ENCODE peak calls at places on chromosomes 16 and 17, in six cellular contexts. D is PC-9, Q is left ventricle myocardium inferior, H is thoracic aorta, I is lower lobe of right lung, A is mammary epithelial cell. G is an unnamed sample.

GRCh38 chr17:68955181-68955841 is at the start of gene ABCA8:
- DNase-seq in D (no peak), Q (no peak), H (no peak), I (no peak), A (no peak), G (no peak)

GRCh38 chr16:77869997-77870813 is 81.8 kb downstream of the VAT1L start:
- DNase-seq in D (no peak), Q (peak), H (no peak), I (no peak), A (no peak), G (no peak)

GRCh38 chr17:66893863-66894262 is 58.9 kb downstream of the CACNG5 start:
- DNase-seq in D (no peak), Q (no peak), H (no peak), I (no peak), A (no peak), G (no peak)

GRCh38 chr17:57257911-57258885 is 1.9 kb downstream of the MSI2 start:
- DNase-seq in D (no peak), Q (no peak), H (no peak), I (no peak), A (no peak), G (no peak)

GRCh38 chr17:28380572-28380907 is 9.0 kb downstream of the SARM1 start:
- DNase-seq in D (no peak), Q (no peak), H (no peak), I (no peak), A (no peak), G (no peak)

GRCh38 chr16:85158702-85159225 is 46.5 kb upstream of the CIBAR2 start:
- DNase-seq in D (no peak), Q (no peak), H (no peak), I (no peak), A (no peak), G (no peak)

GRCh38 chr17:61621317-61621716 is 30.3 kb upstream of the NACA2 start:
- DNase-seq in D (no peak), Q (no peak), H (no peak), I (no peak), A (no peak), G (no peak)

GRCh38 chr17:19756551-19756950 is 8.5 kb upstream of the ALDH3A1 start:
- DNase-seq in D (no peak), Q (no peak), H (no peak), I (no peak), A (no peak), G (no peak)

GRCh38 chr17:58757162-58757613 is 1.5 kb downstream of the PPM1E start:
- DNase-seq in D (no peak), Q (no peak), H (no peak), I (no peak), A (no peak), G (no peak)

GRCh38 chr17:49817993-49818392 is 29.5 kb downstream of the KAT7 start:
- DNase-seq in D (no peak), Q (no peak), H (no peak), I (no peak), A (no peak), G (peak)

GRCh38 chr16:47725188-47725695 is 264.1 kb downstream of the PHKB start:
- DNase-seq in D (no peak), Q (no peak), H (no peak), I (no peak), A (no peak), G (no peak)

GRCh38 chr16:74577882-74578366 is 29.0 kb downstream of the GLG1 start:
- DNase-seq in D (peak), Q (no peak), H (no peak), I (no peak), A (peak), G (no peak)

GRCh38 chr16:20774703-20775362 is 11.0 kb downstream of the ACSM3 start:
- DNase-seq in D (no peak), Q (peak), H (no peak), I (peak), A (peak), G (peak)
- H3K27ac ChIP-seq in D (no peak), Q (no peak), H (no peak), I (no peak), A (no peak), G (no peak)

GRCh38 chr17:38325221-38325851 is 18.4 kb downstream of the GPR179 start:
- DNase-seq in D (no peak), Q (no peak), H (no peak), I (no peak), A (no peak), G (no peak)

GRCh38 chr17:38324141-38324540 is 19.6 kb downstream of the GPR179 start:
- DNase-seq in D (no peak), Q (no peak), H (no peak), I (no peak), A (no peak), G (no peak)

GRCh38 chr17:38326996-38327792 is 16.6 kb downstream of the GPR179 start:
- DNase-seq in D (no peak), Q (peak), H (no peak), I (no peak), A (no peak), G (no peak)

GRCh38 chr17:38322897-38323296 is 20.9 kb downstream of the GPR179 start:
- DNase-seq in D (no peak), Q (no peak), H (no peak), I (no peak), A (no peak), G (no peak)

DNA sequence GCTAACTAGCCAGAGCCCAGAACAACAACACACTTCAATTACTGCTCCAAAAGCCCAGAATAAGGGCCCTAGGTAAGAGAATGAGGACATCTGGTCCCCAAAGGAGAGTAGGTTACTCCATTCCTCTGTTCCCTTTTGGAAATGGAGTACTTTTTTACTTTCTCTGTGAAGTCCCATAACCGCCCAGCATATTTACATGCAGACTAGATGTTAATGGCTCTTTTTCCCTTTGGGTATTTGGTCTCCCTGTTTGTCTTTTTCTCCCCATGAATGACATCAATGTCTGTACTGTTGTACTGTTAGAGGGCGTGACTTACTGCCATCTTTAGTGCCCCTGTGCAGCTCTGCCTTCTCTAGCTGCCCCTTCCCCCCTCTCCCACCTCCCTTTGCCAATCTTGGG is 19.0 kb downstream of the GPR179 start:
- DNase-seq in D (no peak), Q (no peak), H (no peak), I (no peak), A (no peak), G (no peak)
- H3K27ac ChIP-seq in D (no peak), Q (peak), H (no peak), I (no peak), A (no peak), G (no peak)

GRCh38 chr16:86382774-86383407 is 127.4 kb upstream of the FOXF1 start:
- DNase-seq in D (no peak), Q (no peak), H (no peak), I (no peak), A (no peak), G (no peak)
- H3K27ac ChIP-seq in D (no peak), Q (no peak), H (no peak), I (peak), A (no peak), G (no peak)

GRCh38 chr17:48234922-48235321 is 127.4 kb downstream of the SNX11 start:
- DNase-seq in D (no peak), Q (no peak), H (no peak), I (no peak), A (no peak), G (no peak)
- H3K27ac ChIP-seq in D (no peak), Q (no peak), H (no peak), I (no peak), A (no peak), G (no peak)

GRCh38 chr17:4313482-4314114 is 49.8 kb upstream of the ANKFY1 start:
- DNase-seq in D (no peak), Q (no peak), H (no peak), I (no peak), A (no peak), G (no peak)
- H3K27ac ChIP-seq in D (peak), Q (peak), H (no peak), I (peak), A (no peak), G (no peak)

GRCh38 chr16:88532434-88533241 is 37.6 kb upstream of the ZC3H18 start:
- DNase-seq in D (no peak), Q (no peak), H (no peak), I (peak), A (no peak), G (no peak)

GRCh38 chr16:88531346-88531745 is 38.9 kb upstream of the ZC3H18 start:
- DNase-seq in D (no peak), Q (no peak), H (no peak), I (no peak), A (no peak), G (no peak)

GRCh38 chr16:88530858-88531203 is 39.4 kb upstream of the ZC3H18 start:
- DNase-seq in D (no peak), Q (no peak), H (no peak), I (no peak), A (no peak), G (no peak)

GRCh38 chr16:88533381-88533831 is 36.8 kb upstream of the ZC3H18 start:
- DNase-seq in D (no peak), Q (no peak), H (no peak), I (peak), A (no peak), G (no peak)

DNA sequence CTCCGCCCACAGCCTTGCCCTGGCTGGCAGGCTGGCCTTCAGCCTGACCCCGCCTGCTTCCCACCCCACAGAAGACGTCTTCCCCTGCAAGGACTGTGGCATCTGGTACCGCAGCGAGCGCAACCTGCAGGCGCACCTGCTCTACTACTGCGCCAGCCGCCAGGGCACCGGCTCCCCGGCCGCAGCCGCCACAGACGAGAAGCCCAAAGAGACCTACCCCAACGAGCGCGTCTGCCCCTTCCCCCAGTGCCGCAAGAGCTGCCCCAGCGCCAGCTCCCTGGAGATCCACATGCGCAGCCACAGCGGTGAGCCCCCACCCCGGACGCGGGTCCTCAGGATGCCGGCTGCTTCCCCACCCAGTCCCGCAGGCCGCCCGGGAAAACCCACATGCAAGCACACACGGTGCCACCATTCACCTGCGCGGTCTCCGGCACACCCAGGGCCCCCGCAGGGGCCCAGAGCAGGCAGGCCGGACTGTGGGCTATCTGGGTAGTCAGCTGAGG is 38.2 kb upstream of the ZC3H18 start:
- DNase-seq in D (no peak), Q (no peak), H (no peak), I (no peak), A (no peak), G (no peak)
- H3K27ac ChIP-seq in D (no peak), Q (no peak), H (no peak), I (no peak), A (no peak), G (no peak)

GRCh38 chr16:87199901-87200300 is 117.3 kb downstream of the C16orf95 start:
- DNase-seq in D (no peak), Q (no peak), H (no peak), I (no peak), A (no peak), G (no peak)

GRCh38 chr16:87198328-87198731 is 118.9 kb downstream of the C16orf95 start:
- DNase-seq in D (peak), Q (no peak), H (no peak), I (no peak), A (no peak), G (no peak)

GRCh38 chr16:87198881-87199280 is 118.3 kb downstream of the C16orf95 start:
- DNase-seq in D (no peak), Q (no peak), H (no peak), I (no peak), A (no peak), G (no peak)

GRCh38 chr16:87200637-87201036 is 116.6 kb downstream of the C16orf95 start:
- DNase-seq in D (no peak), Q (no peak), H (no peak), I (no peak), A (no peak), G (no peak)

DNA sequence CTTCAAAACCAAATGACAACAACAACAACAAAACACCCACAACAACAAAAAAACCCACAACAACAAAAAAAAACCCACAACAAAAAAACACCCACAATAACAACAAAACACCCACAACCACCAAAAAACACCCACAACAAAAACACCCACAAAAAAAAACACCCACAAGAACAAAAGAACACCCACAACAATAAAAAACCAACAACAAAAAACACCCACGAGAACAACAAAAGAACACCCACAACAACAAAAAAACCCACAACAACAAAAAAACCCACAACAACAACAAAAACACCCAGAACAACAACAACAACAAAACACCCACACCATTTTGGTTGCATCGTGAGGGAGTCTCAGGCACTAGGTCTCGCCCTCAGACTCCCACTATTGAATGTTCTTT is 117.8 kb downstream of the C16orf95 start:
- DNase-seq in D (no peak), Q (no peak), H (no peak), I (no peak), A (no peak), G (no peak)
- H3K27ac ChIP-seq in D (peak), Q (no peak), H (no peak), I (no peak), A (no peak), G (no peak)

DNA sequence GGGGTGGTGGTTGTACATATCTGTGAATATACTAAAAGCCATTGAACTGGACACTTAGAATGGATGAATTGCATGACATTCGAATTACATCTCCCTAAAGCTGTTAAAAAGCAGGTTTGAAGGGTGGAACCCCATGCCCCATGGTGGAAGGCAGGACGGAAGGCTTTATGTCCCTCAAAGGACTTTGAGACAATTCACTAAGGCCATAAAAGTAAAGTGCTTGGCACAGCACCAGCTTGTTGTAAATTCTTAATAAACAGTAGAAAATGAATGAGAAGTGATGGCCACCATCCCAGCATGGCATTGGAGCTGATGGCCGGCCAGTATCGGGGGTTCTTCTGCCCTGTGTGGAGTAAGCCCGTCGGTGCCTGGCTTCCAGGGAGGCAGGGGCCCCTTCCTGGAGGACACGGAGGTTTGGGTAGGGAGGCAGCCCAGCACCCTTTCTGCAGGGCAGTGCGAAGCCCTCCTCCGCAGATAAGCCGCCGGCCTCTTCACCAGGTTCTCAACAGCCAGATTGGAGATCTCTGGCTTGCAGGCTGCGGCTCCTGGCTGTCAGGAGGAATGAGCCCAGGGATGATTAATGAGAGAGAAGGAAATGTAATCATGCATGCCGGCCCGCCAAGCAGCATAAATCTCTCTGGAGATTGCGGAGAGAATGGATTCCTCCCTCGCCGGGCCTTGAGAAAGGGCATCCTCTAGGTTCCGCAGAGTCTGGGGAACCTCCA is 346.9 kb downstream of the FOXL1 start:
- DNase-seq in D (no peak), Q (no peak), H (no peak), I (no peak), A (no peak), G (no peak)
- H3K27ac ChIP-seq in D (no peak), Q (no peak), H (no peak), I (no peak), A (no peak), G (no peak)

GRCh38 chr17:78419970-78420820 is 41.7 kb downstream of the PGS1 start:
- DNase-seq in D (no peak), Q (peak), H (no peak), I (no peak), A (no peak), G (no peak)
- H3K27ac ChIP-seq in D (no peak), Q (peak), H (no peak), I (peak), A (no peak), G (no peak)

GRCh38 chr16:31111881-31112466 is 3.8 kb downstream of the BCKDK start:
- DNase-seq in D (no peak), Q (no peak), H (no peak), I (no peak), A (no peak), G (no peak)

GRCh38 chr16:31110106-31111034 is 2.2 kb downstream of the BCKDK start:
- DNase-seq in D (no peak), Q (no peak), H (no peak), I (no peak), A (no peak), G (no peak)

GRCh38 chr16:31113420-31114124 is 3.9 kb upstream of the KAT8 start:
- DNase-seq in D (no peak), Q (no peak), H (no peak), I (no peak), A (no peak), G (no peak)

GRCh38 chr16:31114468-31114867 is 3.0 kb upstream of the KAT8 start:
- DNase-seq in D (no peak), Q (no peak), H (no peak), I (no peak), A (no peak), G (no peak)

GRCh38 chr16:31112711-31113419 is 4.6 kb upstream of the KAT8 start:
- DNase-seq in D (no peak), Q (no peak), H (no peak), I (no peak), A (no peak), G (no peak)
- H3K27ac ChIP-seq in D (no peak), Q (peak), H (peak), I (peak), A (no peak), G (no peak)